ENCODE peak calls at places on chromosomes 2 and 18, in seven cellular contexts. Y is activated naive CD4-positive, alpha-beta T cell treated with anti-CD3 and anti-CD28 coated beads for 36 hours; I is colonic mucosa; S is left colon; E is endodermal cell; W is NCI-H187; T is brain microvascular endothelial cell. U is an unnamed sample.

GRCh38 chr2:8494589-8494988 is 187.3 kb upstream of the ID2 start:
- DNase-seq in Y (no peak), I (peak; percentile 75), S (peak; percentile 81), E (no peak), W (no peak), T (no peak), U (no peak)

GRCh38 chr2:127674241-127675209 is 805 bp downstream of the LIMS2 start:
- DNase-seq in Y (peak; percentile 30), I (no peak), S (no peak), E (peak; percentile 77), W (no peak), T (no peak), U (no peak)

GRCh38 chr2:226796012-226796839 is 3.4 kb downstream of the IRS1 start:
- DNase-seq in Y (no peak), I (no peak), S (peak; percentile 24), E (no peak), W (no peak), T (no peak), U (no peak)

GRCh38 chr2:625415-626135 is 51.6 kb downstream of the TMEM18 start:
- DNase-seq in Y (no peak), I (no peak), S (no peak), E (peak; percentile 19), W (peak; percentile 33), T (no peak), U (no peak)

GRCh38 chr18:45255142-45255890 is 360.0 kb upstream of the SLC14A2 start:
- DNase-seq in Y (no peak), I (no peak), S (no peak), E (no peak), W (no peak), T (peak; percentile 83), U (no peak)

GRCh38 chr2:105641389-105641811 is 103.3 kb upstream of the NCK2 start:
- DNase-seq in Y (no peak), I (no peak), S (no peak), E (no peak), W (no peak), T (no peak), U (no peak)

GRCh38 chr2:48696881-48697280 is 58.6 kb downstream of the LHCGR start:
- DNase-seq in Y (no peak), I (no peak), S (no peak), E (no peak), W (no peak), T (no peak), U (no peak)

GRCh38 chr18:35477497-35477896 is 20.3 kb downstream of the INO80C start:
- DNase-seq in Y (no peak), I (no peak), S (no peak), E (no peak), W (no peak), T (no peak), U (no peak)

GRCh38 chr18:3345885-3346284 is 84.0 kb downstream of the MYL12B start:
- DNase-seq in Y (no peak), I (no peak), S (no peak), E (no peak), W (no peak), T (no peak), U (no peak)

GRCh38 chr2:199807966-199808365 is 43.0 kb downstream of the FTCDNL1 start:
- DNase-seq in Y (no peak), I (no peak), S (no peak), E (no peak), W (no peak), T (no peak), U (no peak)

GRCh38 chr18:78601923-78602322 is 377.7 kb upstream of the SALL3 start:
- DNase-seq in Y (no peak), I (no peak), S (no peak), E (peak; percentile 22), W (no peak), T (no peak), U (no peak)

GRCh38 chr2:169001116-169001815 is 29.9 kb downstream of the ABCB11 start:
- DNase-seq in Y (peak; percentile 12), I (no peak), S (no peak), E (no peak), W (no peak), T (peak; percentile 52), U (no peak)

GRCh38 chr2:231181848-231182247 is 16.6 kb upstream of the ARMC9 start:
- DNase-seq in Y (no peak), I (peak; percentile 38), S (peak; percentile 69), E (peak; percentile 74), W (no peak), T (peak; percentile 64), U (peak; percentile 64)

U was measured in left lobe of liver.